ENCODE peak calls at places on chromosomes 13 and 19, in four cellular contexts. One of them, this sample, is unnamed. For H3K4me1, the result is how much of the 10 kb centered on the place peaks cover.

GRCh38 chr13:33217256-33217655 is 68.3 kb downstream of the STARD13 start:
- DNase-seq in SJCRH30: no peak
- DNase-seq in endodermal cell: no peak
- DNase-seq in CD8-positive, alpha-beta T cell: no peak
- DNase-seq in this sample: no peak

GRCh38 chr19:5091576-5092215 is 122.8 kb downstream of the KDM4B start:
- DNase-seq in SJCRH30: no peak
- DNase-seq in endodermal cell: no peak
- DNase-seq in CD8-positive, alpha-beta T cell: no peak
- DNase-seq in this sample: no peak

GRCh38 chr19:33416307-33417215 is 43.1 kb downstream of the CEBPG start:
- DNase-seq in SJCRH30: peak
- DNase-seq in endodermal cell: peak
- DNase-seq in CD8-positive, alpha-beta T cell: peak
- DNase-seq in this sample: peak

GRCh38 chr19:5967994-5968430 is 9.9 kb downstream of the RANBP3 start:
- DNase-seq in SJCRH30: peak
- DNase-seq in endodermal cell: peak
- DNase-seq in CD8-positive, alpha-beta T cell: peak
- DNase-seq in this sample: peak

GRCh38 chr13:95485045-95485517 is 67.4 kb upstream of the CLDN10 start:
- DNase-seq in SJCRH30: no peak
- DNase-seq in endodermal cell: no peak
- DNase-seq in CD8-positive, alpha-beta T cell: no peak
- DNase-seq in this sample: no peak

GRCh38 chr13:37775871-37776270 is 93.7 kb downstream of the TRPC4 start:
- DNase-seq in SJCRH30: no peak
- DNase-seq in endodermal cell: no peak
- DNase-seq in CD8-positive, alpha-beta T cell: no peak
- DNase-seq in this sample: no peak

GRCh38 chr19:15871570-15871969 is 26.3 kb downstream of the CYP4F2 start:
- DNase-seq in SJCRH30: no peak
- DNase-seq in endodermal cell: no peak
- DNase-seq in CD8-positive, alpha-beta T cell: no peak
- DNase-seq in this sample: no peak

GRCh38 chr13:49421391-49421790 is 22.5 kb downstream of the CAB39L start:
- DNase-seq in SJCRH30: peak
- DNase-seq in endodermal cell: peak
- DNase-seq in CD8-positive, alpha-beta T cell: peak
- DNase-seq in this sample: no peak

GRCh38 chr13:77056382-77056781 is 29.4 kb upstream of the FBXL3 start:
- DNase-seq in SJCRH30: no peak
- DNase-seq in endodermal cell: no peak
- DNase-seq in CD8-positive, alpha-beta T cell: no peak
- DNase-seq in this sample: no peak

GRCh38 chr19:47729799-47730520 is 15.4 kb upstream of the NOP53 start:
- DNase-seq in SJCRH30: peak
- DNase-seq in endodermal cell: peak
- DNase-seq in CD8-positive, alpha-beta T cell: peak
- DNase-seq in this sample: no peak

GRCh38 chr13:83621765-83622421 is 260.4 kb downstream of the SLITRK1 start:
- DNase-seq in SJCRH30: no peak
- DNase-seq in endodermal cell: no peak
- DNase-seq in CD8-positive, alpha-beta T cell: no peak
- DNase-seq in this sample: no peak

GRCh38 chr19:34428549-34429285 is 536 bp downstream of the UBA2 start:
- DNase-seq in SJCRH30: peak
- DNase-seq in endodermal cell: no peak
- DNase-seq in CD8-positive, alpha-beta T cell: peak
- DNase-seq in this sample: no peak

GRCh38 chr19:35495107-35496064 is 5.1 kb upstream of the KRTDAP start:
- DNase-seq in SJCRH30: peak
- DNase-seq in endodermal cell: peak
- DNase-seq in CD8-positive, alpha-beta T cell: peak
- DNase-seq in this sample: peak

GRCh38 chr13:102401755-102402154 is at the start of gene FGF14:
- DNase-seq in SJCRH30: no peak
- DNase-seq in endodermal cell: no peak
- DNase-seq in CD8-positive, alpha-beta T cell: no peak
- DNase-seq in this sample: no peak

GRCh38 chr19:32336259-32337111 is 8.9 kb upstream of the ZNF507 start:
- DNase-seq in SJCRH30: no peak
- DNase-seq in endodermal cell: no peak
- DNase-seq in CD8-positive, alpha-beta T cell: no peak
- DNase-seq in this sample: no peak

GRCh38 chr13:39047560-39047959 is 9.3 kb downstream of the NHLRC3 start:
- DNase-seq in SJCRH30: no peak
- DNase-seq in endodermal cell: peak
- DNase-seq in CD8-positive, alpha-beta T cell: no peak
- DNase-seq in this sample: no peak

GRCh38 chr13:68851026-68851425 is 1256.6 kb upstream of the ATXN8OS start:
- DNase-seq in SJCRH30: no peak
- DNase-seq in endodermal cell: no peak
- DNase-seq in CD8-positive, alpha-beta T cell: no peak
- DNase-seq in this sample: no peak

GRCh38 chr19:4018140-4018613 is 10.6 kb downstream of the PIAS4 start:
- DNase-seq in SJCRH30: no peak
- DNase-seq in endodermal cell: no peak
- DNase-seq in CD8-positive, alpha-beta T cell: no peak
- DNase-seq in this sample: no peak

GRCh38 chr19:44848036-44848804 is 2.1 kb downstream of the NECTIN2 start:
- DNase-seq in SJCRH30: no peak
- DNase-seq in endodermal cell: peak
- DNase-seq in CD8-positive, alpha-beta T cell: no peak
- DNase-seq in this sample: no peak

GRCh38 chr19:54017266-54017665 is 25.8 kb downstream of the CACNG6 start:
- DNase-seq in SJCRH30: no peak
- DNase-seq in endodermal cell: no peak
- DNase-seq in CD8-positive, alpha-beta T cell: no peak
- DNase-seq in this sample: no peak

GRCh38 chr13:50608357-50608756 is 235.1 kb downstream of the DLEU7 start:
- DNase-seq in SJCRH30: peak
- DNase-seq in endodermal cell: peak
- DNase-seq in CD8-positive, alpha-beta T cell: no peak
- DNase-seq in this sample: no peak

GRCh38 chr13:113489549-113490495 is 689 bp downstream of the DCUN1D2 start:
- DNase-seq in SJCRH30: peak
- DNase-seq in endodermal cell: peak
- DNase-seq in CD8-positive, alpha-beta T cell: peak
- DNase-seq in this sample: peak

GRCh38 chr13:99359493-99359892 is 52.3 kb upstream of the GPR183 start:
- DNase-seq in SJCRH30: no peak
- DNase-seq in endodermal cell: peak
- DNase-seq in CD8-positive, alpha-beta T cell: peak
- DNase-seq in this sample: no peak

GRCh38 chr19:5291588-5292193 is 48.9 kb downstream of the PTPRS start:
- DNase-seq in SJCRH30: no peak
- DNase-seq in endodermal cell: no peak
- DNase-seq in CD8-positive, alpha-beta T cell: no peak
- DNase-seq in this sample: no peak

GRCh38 chr19:4732680-4733114 is 9.1 kb upstream of the DPP9 start:
- DNase-seq in SJCRH30: peak
- DNase-seq in endodermal cell: peak
- DNase-seq in CD8-positive, alpha-beta T cell: peak
- DNase-seq in this sample: peak

GRCh38 chr13:36430247-36431203 is 1.8 kb upstream of the CCNA1 start:
- DNase-seq in SJCRH30: no peak
- DNase-seq in endodermal cell: peak
- DNase-seq in CD8-positive, alpha-beta T cell: no peak
- DNase-seq in this sample: no peak

GRCh38 chr19:23527797-23528196 is 132.5 kb upstream of the ZNF91 start:
- DNase-seq in SJCRH30: no peak
- DNase-seq in endodermal cell: no peak
- DNase-seq in CD8-positive, alpha-beta T cell: no peak
- DNase-seq in this sample: no peak

GRCh38 chr13:100520936-100521765 is 67.4 kb downstream of the GGACT start:
- DNase-seq in SJCRH30: no peak
- DNase-seq in endodermal cell: peak
- DNase-seq in CD8-positive, alpha-beta T cell: no peak
- DNase-seq in this sample: no peak

GRCh38 chr13:106277483-106278154 is 257.8 kb downstream of the EFNB2 start:
- DNase-seq in SJCRH30: no peak
- DNase-seq in endodermal cell: peak
- DNase-seq in CD8-positive, alpha-beta T cell: no peak
- DNase-seq in this sample: no peak

GRCh38 chr19:2045501-2046045 is 5.5 kb downstream of the MKNK2 start:
- DNase-seq in SJCRH30: no peak
- DNase-seq in endodermal cell: no peak
- DNase-seq in CD8-positive, alpha-beta T cell: no peak
- DNase-seq in this sample: no peak
- H3K4me1 ChIP-seq in SJCRH30: under half
- H3K4me1 ChIP-seq in endodermal cell: under half
- H3K4me1 ChIP-seq in CD8-positive, alpha-beta T cell: half or more
- H3K4me1 ChIP-seq in this sample: half or more

DNA sequence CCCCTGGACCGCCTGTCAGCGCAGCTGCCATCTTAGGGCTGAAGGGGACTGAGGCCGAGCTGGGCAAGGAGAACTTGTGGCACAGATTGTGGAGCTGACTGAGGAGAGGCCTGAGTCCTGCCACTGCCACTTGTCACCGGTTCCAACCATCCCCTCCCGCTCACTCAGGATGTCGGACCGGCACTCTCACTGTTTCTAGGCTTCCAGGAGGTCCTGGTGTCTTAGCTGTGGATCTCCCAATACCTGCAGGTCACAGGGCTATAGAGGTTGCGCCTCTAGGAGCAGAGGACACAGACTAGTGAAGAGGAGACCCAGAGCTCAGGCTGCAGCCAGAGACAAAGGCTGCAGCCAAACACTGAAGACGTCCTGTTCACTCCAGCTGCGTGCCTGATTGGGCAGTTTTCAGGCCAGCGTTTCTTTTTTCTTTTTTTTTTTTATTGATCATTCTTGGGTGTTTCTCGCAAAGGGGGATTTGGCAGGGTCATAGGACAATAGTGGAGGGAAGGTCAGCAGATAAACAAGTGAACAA is 15.3 kb upstream of the ZNF486 start:
- DNase-seq in SJCRH30: no peak
- DNase-seq in endodermal cell: no peak
- DNase-seq in CD8-positive, alpha-beta T cell: no peak
- DNase-seq in this sample: no peak
- H3K27ac ChIP-seq in SJCRH30: no peak
- H3K27ac ChIP-seq in endodermal cell: peak
- H3K27ac ChIP-seq in CD8-positive, alpha-beta T cell: no peak
- H3K27ac ChIP-seq in this sample: no peak

GRCh38 chr19:41785653-41786052 is 10.7 kb upstream of the CEACAM3 start:
- DNase-seq in SJCRH30: peak
- DNase-seq in endodermal cell: peak
- DNase-seq in CD8-positive, alpha-beta T cell: peak
- DNase-seq in this sample: peak

DNA sequence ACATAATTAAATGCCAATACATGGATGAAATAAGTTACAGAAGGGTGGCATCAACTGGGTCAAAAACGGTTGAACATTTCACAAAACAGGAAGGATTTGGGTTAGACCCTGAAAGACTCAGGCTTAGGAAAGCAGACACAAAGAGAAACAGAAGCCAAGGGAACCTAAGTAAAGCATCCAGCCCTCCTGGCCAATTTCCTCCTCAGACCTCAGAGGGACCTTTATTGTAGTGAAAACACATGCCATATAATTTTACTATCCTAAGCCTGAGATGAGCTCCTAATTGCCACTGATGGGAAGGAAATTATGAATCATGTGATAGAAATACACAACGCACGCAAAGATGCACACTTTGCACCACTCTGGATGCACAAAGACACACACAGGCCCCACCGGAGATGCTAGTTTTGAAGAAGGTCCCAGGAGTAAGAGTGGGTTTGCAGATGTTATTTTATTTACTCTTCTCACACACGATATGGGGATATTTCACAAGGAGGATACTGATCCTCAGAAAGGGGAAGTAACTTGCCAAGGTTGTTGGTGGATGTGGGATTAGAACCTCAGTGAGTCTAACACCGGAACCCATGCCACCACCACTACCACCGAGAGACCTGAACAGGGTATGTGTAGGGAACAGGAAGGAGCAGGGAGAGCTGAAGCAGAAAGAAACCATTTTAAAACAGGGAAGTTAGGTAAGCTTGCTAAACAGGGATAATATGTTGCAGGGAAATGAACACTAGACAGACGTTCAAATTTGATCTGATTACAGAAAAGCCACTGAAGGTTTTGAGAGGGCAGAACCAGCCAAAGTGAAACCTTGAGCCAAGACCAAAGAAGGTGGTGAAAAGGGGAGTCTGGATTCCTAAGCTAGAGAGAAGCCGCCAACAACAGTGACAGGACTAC is 11.8 kb upstream of the CEACAM3 start:
- DNase-seq in SJCRH30: no peak
- DNase-seq in endodermal cell: no peak
- DNase-seq in CD8-positive, alpha-beta T cell: no peak
- DNase-seq in this sample: no peak
- H3K4me3 ChIP-seq in SJCRH30: no peak
- H3K4me3 ChIP-seq in endodermal cell: no peak
- H3K4me3 ChIP-seq in CD8-positive, alpha-beta T cell: no peak
- H3K4me3 ChIP-seq in this sample: no peak

GRCh38 chr19:49565261-49565660 is 15.1 kb downstream of the NOSIP start:
- DNase-seq in SJCRH30: no peak
- DNase-seq in endodermal cell: no peak
- DNase-seq in CD8-positive, alpha-beta T cell: no peak
- DNase-seq in this sample: no peak

GRCh38 chr19:49570138-49570856 is 10.1 kb downstream of the NOSIP start:
- DNase-seq in SJCRH30: peak
- DNase-seq in endodermal cell: peak
- DNase-seq in CD8-positive, alpha-beta T cell: peak
- DNase-seq in this sample: peak

GRCh38 chr19:49564616-49565045 is 15.7 kb downstream of the NOSIP start:
- DNase-seq in SJCRH30: no peak
- DNase-seq in endodermal cell: no peak
- DNase-seq in CD8-positive, alpha-beta T cell: no peak
- DNase-seq in this sample: peak

GRCh38 chr19:49567722-49568454 is 12.5 kb downstream of the NOSIP start:
- DNase-seq in SJCRH30: no peak
- DNase-seq in endodermal cell: no peak
- DNase-seq in CD8-positive, alpha-beta T cell: peak
- DNase-seq in this sample: peak

DNA sequence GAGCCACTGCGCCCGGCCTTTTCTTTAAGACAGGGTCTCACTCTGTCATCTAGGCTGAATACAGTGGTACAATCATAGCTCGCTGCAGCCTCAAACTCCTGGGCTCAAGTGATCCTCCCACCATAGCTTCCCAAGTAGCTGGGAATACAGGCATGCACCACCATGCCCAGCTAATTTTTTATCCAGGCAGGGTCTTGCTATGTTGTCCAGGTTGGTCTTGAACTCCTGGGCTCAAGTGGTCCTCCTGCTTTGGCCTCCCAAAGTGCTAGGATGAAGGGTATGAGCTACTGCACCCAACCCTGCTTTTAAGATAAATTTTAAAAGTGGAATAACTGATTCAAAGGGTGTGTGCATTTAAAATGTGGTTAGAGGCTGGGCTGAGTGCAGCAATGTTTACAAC is 14.1 kb downstream of the NOSIP start:
- DNase-seq in SJCRH30: no peak
- DNase-seq in endodermal cell: no peak
- DNase-seq in CD8-positive, alpha-beta T cell: no peak
- DNase-seq in this sample: peak
- H3K4me1 ChIP-seq in SJCRH30: under half
- H3K4me1 ChIP-seq in endodermal cell: under half
- H3K4me1 ChIP-seq in CD8-positive, alpha-beta T cell: half or more
- H3K4me1 ChIP-seq in this sample: half or more